ENCODE peak calls at places on chromosomes 13 and 19, in eight cellular contexts. U is mesenchymal stem cell, E is mammary epithelial cell, T is astrocyte, P is fibroblast of lung, R is colonic mucosa, G is GM23248, X is kidney. C is an unnamed sample.
A peak's percentile ranks its signal among the peaks of the same experiment; 100 is the strongest.

GRCh38 chr19:5955638-5955935 is 22.4 kb downstream of the RANBP3 start:
- DNase-seq in P (peak; percentile 62), G (peak; percentile 52), T (peak; percentile 51), E (no peak), X (no peak), R (no peak), U (peak; percentile 30), C (no peak)

GRCh38 chr13:111534646-111535461 is 214.4 kb downstream of the TEX29 start:
- DNase-seq in T (no peak), R (no peak), G (no peak), U (no peak), E (no peak), P (no peak), X (no peak), C (no peak)

GRCh38 chr13:98972627-98973026 is 5.2 kb downstream of the DOCK9 start:
- DNase-seq in G (peak; percentile 57), T (peak; percentile 88), R (no peak), E (peak; percentile 66), X (no peak), U (peak; percentile 83), P (peak; percentile 90), C (peak; percentile 12)

GRCh38 chr19:49058592-49058991 is 1.0 kb upstream of the CGB7 start:
- DNase-seq in E (peak; percentile 20), R (peak; percentile 31), X (no peak), U (no peak), G (peak; percentile 64), T (peak; percentile 30), P (peak; percentile 51), C (no peak)

GRCh38 chr13:43760257-43760656 is 26.5 kb downstream of the ENOX1 start:
- DNase-seq in X (no peak), T (no peak), U (no peak), E (no peak), R (no peak), G (no peak), P (no peak), C (no peak)

GRCh38 chr13:43303040-43303729 is 279.8 kb downstream of the DNAJC15 start:
- DNase-seq in E (peak; percentile 23), R (peak; percentile 22), T (peak; percentile 42), U (peak; percentile 69), P (peak; percentile 58), G (peak; percentile 72), X (peak; percentile 86), C (peak; percentile 76)

GRCh38 chr13:42754801-42755513 is 26.4 kb upstream of the FAM216B start:
- DNase-seq in X (no peak), G (no peak), U (no peak), P (no peak), T (no peak), E (no peak), R (no peak), C (peak; percentile 16)

GRCh38 chr13:23921451-23921888 is 24.2 kb upstream of the C1QTNF9B start:
- DNase-seq in X (no peak), T (peak; percentile 61), E (peak; percentile 55), U (peak; percentile 61), R (peak; percentile 25), P (peak; percentile 73), G (peak; percentile 77), C (peak; percentile 84)

GRCh38 chr19:17775991-17776803 is 18.7 kb upstream of the B3GNT3 start:
- DNase-seq in R (no peak), X (no peak), E (no peak), U (no peak), P (no peak), T (no peak), G (peak; percentile 52), C (no peak)

GRCh38 chr19:5480427-5480836 is 25.2 kb downstream of the ZNRF4 start:
- DNase-seq in X (no peak), R (peak; percentile 27), U (peak; percentile 15), E (no peak), T (no peak), P (no peak), G (peak; percentile 31), C (peak; percentile 27)

GRCh38 chr13:106151056-106151699 is 384.3 kb downstream of the EFNB2 start:
- DNase-seq in U (peak; percentile 81), G (peak; percentile 84), P (peak; percentile 100), X (no peak), R (peak; percentile 41), T (peak; percentile 100), E (peak; percentile 99), C (peak; percentile 81)

GRCh38 chr13:95926231-95926630 is 127.0 kb downstream of the UGGT2 start:
- DNase-seq in R (no peak), E (no peak), X (no peak), T (peak; percentile 6), G (no peak), U (no peak), P (peak; percentile 10), C (peak; percentile 10)

GRCh38 chr19:45451181-45451849 is 16.5 kb upstream of the FOSB start:
- DNase-seq in X (no peak), U (peak; percentile 92), P (peak; percentile 89), E (peak; percentile 81), T (peak; percentile 92), R (peak; percentile 50), G (peak; percentile 89), C (peak; percentile 50)

GRCh38 chr19:342801-343421 is 1.7 kb downstream of the MIER2 start:
- DNase-seq in E (peak; percentile 81), U (peak; percentile 91), G (peak; percentile 94), T (peak; percentile 95), P (peak; percentile 96), R (peak; percentile 59), X (no peak), C (peak; percentile 75)

GRCh38 chr19:41595890-41596280 is 19.9 kb downstream of the CEACAM21 start:
- DNase-seq in X (no peak), U (no peak), G (no peak), P (no peak), E (no peak), T (no peak), R (no peak), C (no peak)

GRCh38 chr19:24140099-24140498 is 53.1 kb downstream of the ZNF254 start:
- DNase-seq in R (no peak), P (peak; percentile 94), T (peak; percentile 95), X (no peak), U (peak; percentile 28), G (peak; percentile 40), E (peak; percentile 93), C (no peak)

GRCh38 chr13:42478531-42479156 is 95.3 kb upstream of the TNFSF11 start:
- DNase-seq in X (no peak), U (peak; percentile 63), G (peak; percentile 34), R (no peak), E (peak; percentile 24), T (no peak), P (no peak), C (peak; percentile 27)

GRCh38 chr13:85798999-85799646 is at the start of gene SLITRK6:
- DNase-seq in X (no peak), R (peak; percentile 18), E (peak; percentile 94), G (peak; percentile 5), U (peak; percentile 83), T (peak; percentile 76), P (peak; percentile 84), C (peak; percentile 73)

GRCh38 chr13:40550130-40550529 is 116.3 kb downstream of the FOXO1 start:
- DNase-seq in T (peak; percentile 23), X (no peak), G (peak; percentile 14), E (peak; percentile 62), P (peak; percentile 42), R (no peak), U (peak; percentile 26), C (no peak)

GRCh38 chr13:36875431-36875830 is 44.6 kb downstream of the SMAD9 start:
- DNase-seq in T (no peak), G (no peak), P (no peak), E (no peak), X (no peak), R (no peak), U (no peak), C (no peak)
- H3K4me1 ChIP-seq in T (no peaks in the 10 kb centered on the region), G (no peaks in the 10 kb centered on the region), P (no peaks in the 10 kb centered on the region), E (no peaks in the 10 kb centered on the region), X (no peaks in the 10 kb centered on the region), R (no peaks in the 10 kb centered on the region), U (peaks cover 3% of the 10 kb centered on the region), C (peaks cover 2% of the 10 kb centered on the region)

GRCh38 chr19:56668676-56669075 is 2.9 kb downstream of the ZNF835 start:
- DNase-seq in R (no peak), G (no peak), P (no peak), E (no peak), U (no peak), T (no peak), X (no peak), C (no peak)

GRCh38 chr19:56670401-56670960 is 1.1 kb downstream of the ZNF835 start:
- DNase-seq in G (no peak), U (no peak), P (no peak), R (no peak), E (no peak), X (no peak), T (no peak), C (no peak)

GRCh38 chr19:56667311-56667870 is 4.2 kb downstream of the ZNF835 start:
- DNase-seq in X (no peak), E (no peak), G (no peak), U (no peak), T (no peak), R (no peak), P (no peak), C (no peak)

GRCh38 chr19:56670961-56671612 is 470 bp downstream of the ZNF835 start:
- DNase-seq in E (no peak), G (no peak), T (no peak), X (peak; percentile 77), P (no peak), U (no peak), R (no peak), C (no peak)

GRCh38 chr19:56671613-56671994 is at the start of gene ZNF835:
- DNase-seq in U (no peak), P (peak; percentile 2), X (peak; percentile 97), G (peak; percentile 50), R (peak; percentile 89), E (no peak), T (no peak), C (no peak)
- H3K4me3 ChIP-seq in U (no peak within 1 kb of the TSS), P (peak within 1 kb of the TSS; percentile 59), X (peak within 1 kb of the TSS; percentile 97), G (peak within 1 kb of the TSS; percentile 15), R (peak within 1 kb of the TSS; percentile 36), E (no peak within 1 kb of the TSS), T (peak within 1 kb of the TSS; percentile 10), C (peak within 1 kb of the TSS; percentile 84)

DNA sequence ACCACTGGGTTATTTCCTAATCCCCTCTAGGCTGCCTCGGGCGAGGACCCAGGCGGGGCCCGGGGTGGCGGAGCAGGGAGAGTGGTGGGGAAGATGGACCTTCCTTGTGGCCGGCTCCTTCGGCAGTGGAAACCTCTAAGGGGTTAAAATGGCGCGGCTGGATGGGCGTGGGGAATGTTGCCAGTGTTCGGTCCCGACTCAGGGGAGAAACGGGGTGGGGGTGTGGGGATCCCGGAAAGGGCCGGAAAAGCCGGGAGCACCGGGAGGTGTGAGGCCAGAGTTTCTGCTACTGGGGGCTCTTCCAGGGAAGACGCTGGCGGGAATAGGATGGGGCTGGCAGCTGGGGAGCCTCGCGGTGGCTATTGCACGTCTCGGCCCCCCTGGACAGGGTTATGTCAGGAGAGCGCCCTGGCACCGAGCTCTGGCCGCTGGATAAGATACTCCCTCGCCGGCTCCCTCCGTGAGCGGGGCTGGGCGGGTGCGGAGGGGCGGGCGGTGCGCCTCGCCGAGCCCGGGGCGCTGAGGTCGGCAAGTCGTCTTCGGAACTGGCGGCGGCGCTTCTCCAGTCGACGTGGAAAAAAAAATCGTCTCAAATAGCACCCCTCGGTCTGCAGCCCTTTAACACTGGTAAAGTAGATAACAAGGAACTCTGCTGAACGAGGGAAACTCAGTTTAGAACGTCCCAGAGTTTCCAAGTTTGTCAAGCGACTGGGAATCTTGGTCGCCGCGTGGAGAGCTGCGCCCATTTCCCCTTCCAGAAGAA is 114.9 kb downstream of the KCNRG start:
- DNase-seq in G (peak; percentile 78), X (peak; percentile 82), E (no peak), R (peak; percentile 29), U (peak; percentile 64), P (peak; percentile 35), T (no peak), C (peak; percentile 63)
- H3K9ac ChIP-seq in G (peak overlapping the region; percentile 75), X (peak overlapping the region; percentile 44), E (no peak overlapping the region), R (peak overlapping the region; percentile 64), U (peak overlapping the region; percentile 98), P (peak overlapping the region; percentile 53), T (peak overlapping the region; percentile 70), C (peak overlapping the region; percentile 90)

GRCh38 chr19:20067898-20068297 is 9.9 kb upstream of the ZNF90 start:
- DNase-seq in E (no peak), R (no peak), X (no peak), G (no peak), P (no peak), U (no peak), T (no peak), C (no peak)
- H3K4me1 ChIP-seq in E (no peaks in the 10 kb centered on the region), R (no peaks in the 10 kb centered on the region), X (no peaks in the 10 kb centered on the region), G (no peaks in the 10 kb centered on the region), P (no peaks in the 10 kb centered on the region), U (no peaks in the 10 kb centered on the region), T (no peaks in the 10 kb centered on the region), C (no peaks in the 10 kb centered on the region)